ENCODE peak calls at places on chromosomes 3 and 15, in ten cellular contexts. J is colonic mucosa; N is endothelial cell; Z is A549; K is AG04450; X is GM23338; O is heart left ventricle; F is CD8-positive, alpha-beta T cell; P is transverse colon; A is WTC11. B is an unnamed sample.

GRCh38 chr15:62782100-62782791 is 260.3 kb upstream of the TPM1 start:
- DNase-seq in Z (peak; percentile 90), O (peak; percentile 87), K (peak; percentile 59), N (peak; percentile 56), X (peak; percentile 74), F (no peak), A (peak; percentile 45), P (peak; percentile 54), J (peak; percentile 59), B (peak; percentile 98)

GRCh38 chr3:67529337-67529736 is 125.1 kb downstream of the SUCLG2 start:
- DNase-seq in X (no peak), Z (peak; percentile 15), K (no peak), J (no peak), N (no peak), P (no peak), F (no peak), O (no peak), A (no peak), B (no peak)

GRCh38 chr3:43063114-43063513 is 42.8 kb downstream of the POMGNT2 start:
- DNase-seq in N (no peak), J (no peak), A (no peak), F (no peak), X (no peak), P (no peak), O (no peak), Z (no peak), K (no peak), B (no peak)

GRCh38 chr15:101088788-101089578 is 162.9 kb downstream of the CHSY1 start:
- DNase-seq in A (peak; percentile 80), O (peak; percentile 77), F (peak; percentile 75), J (peak; percentile 76), Z (peak; percentile 66), X (peak; percentile 75), P (peak; percentile 80), K (no peak), N (peak; percentile 89), B (peak; percentile 67)

GRCh38 chr15:60383008-60383694 is 14.6 kb downstream of the ANXA2 start:
- DNase-seq in N (no peak), J (no peak), X (no peak), O (no peak), Z (no peak), K (no peak), P (no peak), F (no peak), A (no peak), B (no peak)

GRCh38 chr15:94031072-94031471 is 200.3 kb upstream of the MCTP2 start:
- DNase-seq in O (no peak), J (no peak), N (no peak), A (no peak), Z (no peak), X (no peak), F (no peak), K (no peak), P (no peak), B (no peak)

GRCh38 chr15:77870195-77871065 is 207.1 kb downstream of the TBC1D2B start:
- DNase-seq in Z (peak; percentile 78), A (peak; percentile 92), N (peak; percentile 86), J (peak; percentile 80), O (peak; percentile 64), F (no peak), P (peak; percentile 81), X (peak; percentile 90), K (peak; percentile 6), B (peak; percentile 72)

GRCh38 chr3:116103868-116104530 is 341.3 kb downstream of the LSAMP start:
- DNase-seq in F (no peak), Z (no peak), A (no peak), K (no peak), J (no peak), O (no peak), X (no peak), N (no peak), P (no peak), B (no peak)

GRCh38 chr15:35308802-35309201 is 223.7 kb upstream of the NANOGP8 start:
- DNase-seq in N (no peak), F (no peak), Z (peak; percentile 53), O (peak; percentile 35), P (peak; percentile 38), X (no peak), J (peak; percentile 34), K (peak; percentile 94), A (no peak), B (peak; percentile 93)

GRCh38 chr15:25933456-25934158 is 70.5 kb upstream of the ATP10A start:
- DNase-seq in O (peak; percentile 55), X (peak; percentile 90), Z (peak; percentile 85), N (peak; percentile 58), A (peak; percentile 73), K (peak; percentile 57), J (peak; percentile 34), P (peak; percentile 50), F (peak; percentile 34), B (peak; percentile 84)
- TF ChIP-seq CTCF in O (peak; percentile 65), X (peak; percentile 81), Z (peak; percentile 61), N (peak; percentile 48), A (peak; percentile 36), K (peak; percentile 92), J (no peak), P (peak; percentile 50), F (peak; percentile 67), B (peak; percentile 82)

GRCh38 chr3:38039899-38040261 is 872 bp downstream of the DLEC1 start:
- DNase-seq in O (peak; percentile 59), N (no peak), A (no peak), X (peak; percentile 64), P (peak; percentile 80), J (peak; percentile 73), Z (no peak), F (peak; percentile 45), K (no peak), B (peak; percentile 61)
- TF ChIP-seq CTCF in O (no peak), N (no peak), A (no peak), X (peak; percentile 59), P (peak; percentile 43), J (no peak), Z (no peak), F (no peak), K (peak; percentile 31), B (peak; percentile 23)

GRCh38 chr3:136544532-136544931 is 207.6 kb downstream of the STAG1 start:
- DNase-seq in K (no peak), F (no peak), J (no peak), N (no peak), X (no peak), Z (no peak), P (no peak), O (no peak), A (no peak), B (peak; percentile 7)

GRCh38 chr3:136547293-136547692 is 204.9 kb downstream of the STAG1 start:
- DNase-seq in F (no peak), Z (no peak), X (no peak), N (no peak), J (no peak), O (no peak), K (no peak), P (no peak), A (no peak), B (no peak)

GRCh38 chr3:136543385-136543784 is 208.8 kb downstream of the STAG1 start:
- DNase-seq in P (no peak), O (no peak), N (no peak), F (no peak), X (no peak), J (no peak), A (no peak), K (no peak), Z (no peak), B (peak; percentile 81)

GRCh38 chr3:136546718-136547117 is 205.5 kb downstream of the STAG1 start:
- DNase-seq in P (no peak), J (no peak), F (no peak), O (no peak), Z (peak; percentile 16), K (no peak), X (peak; percentile 37), N (no peak), A (no peak), B (no peak)

DNA sequence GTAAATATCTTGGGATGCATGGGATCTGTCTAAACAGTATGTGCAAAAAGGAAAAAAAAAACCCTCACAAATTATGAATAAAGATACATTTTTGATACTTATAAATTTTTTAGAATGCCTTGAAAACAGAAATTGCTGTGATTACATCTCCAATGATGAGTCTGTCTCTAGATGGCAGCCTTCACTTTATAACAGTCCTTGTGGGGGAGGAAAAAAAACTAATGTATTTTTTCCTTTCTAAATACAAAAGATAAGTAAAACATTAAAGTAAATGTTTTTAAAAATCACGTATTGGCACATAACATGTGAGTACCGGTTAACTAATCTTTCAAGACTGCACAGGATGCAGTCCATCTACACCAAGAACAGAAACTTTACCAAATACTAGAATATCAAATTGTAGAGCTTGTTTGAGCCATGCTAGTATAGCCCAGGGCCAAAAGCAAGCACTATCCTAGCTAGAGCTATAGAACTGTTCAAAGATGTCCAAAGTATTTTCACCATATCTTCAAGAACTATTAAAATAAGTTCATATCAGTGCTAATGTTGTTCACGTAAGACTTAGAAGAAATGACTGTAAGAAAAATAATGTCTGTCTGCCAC is 206.4 kb downstream of the STAG1 start:
- DNase-seq in F (no peak), O (no peak), A (no peak), J (no peak), Z (peak; percentile 3), K (no peak), N (no peak), X (no peak), P (no peak), B (peak; percentile 43)
- TF ChIP-seq CTCF in F (no peak), O (peak; percentile 32), A (no peak), J (no peak), Z (peak; percentile 28), K (peak; percentile 33), N (no peak), X (peak; percentile 48), P (no peak), B (no peak)

GRCh38 chr3:171685116-171685895 is 125.0 kb downstream of the PLD1 start:
- DNase-seq in Z (no peak), F (no peak), X (no peak), P (no peak), A (no peak), K (no peak), N (no peak), O (no peak), J (no peak), B (no peak)
- TF ChIP-seq CTCF in Z (no peak), F (no peak), X (no peak), P (no peak), A (no peak), K (no peak), N (no peak), O (no peak), J (no peak), B (no peak)

DNA sequence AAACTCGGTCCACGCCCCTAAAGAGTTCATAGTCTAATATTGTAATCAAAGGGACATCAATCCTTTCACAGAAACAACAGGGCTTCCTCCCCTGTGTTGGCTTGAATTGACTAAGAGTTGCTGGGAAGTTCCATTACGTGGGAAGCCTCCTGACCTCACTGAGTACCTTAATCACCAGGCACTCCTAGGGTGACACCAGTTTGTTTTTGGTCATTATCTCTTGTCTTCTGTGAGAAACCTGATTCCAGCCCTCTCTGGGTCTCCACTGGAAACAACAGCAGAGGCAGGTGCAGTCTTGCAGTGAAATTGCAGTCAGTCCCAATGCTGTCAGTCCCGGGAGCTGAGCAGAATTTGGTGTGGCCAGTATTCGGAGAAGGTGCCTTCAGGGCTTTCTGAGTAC is 55.4 kb downstream of the BOC start:
- DNase-seq in X (no peak), N (no peak), O (no peak), J (no peak), F (no peak), P (no peak), K (no peak), A (no peak), Z (no peak), B (no peak)
- TF ChIP-seq CTCF in X (no peak), N (no peak), O (no peak), J (no peak), F (no peak), P (no peak), K (no peak), A (no peak), Z (no peak), B (no peak)

GRCh38 chr3:112555535-112556170 is 6.1 kb downstream of the ATG3 start:
- DNase-seq in P (no peak), K (no peak), O (no peak), A (no peak), F (no peak), J (no peak), N (no peak), Z (no peak), X (no peak), B (no peak)
- TF ChIP-seq CTCF in P (no peak), K (no peak), O (no peak), A (no peak), F (no peak), J (no peak), N (no peak), Z (no peak), X (no peak), B (no peak)